ENCODE peak calls at places on chromosomes 3 and 15, in five cellular contexts. One of them, this sample, is unnamed.

GRCh38 chr3:44184319-44184953 is 57.2 kb upstream of the TOPAZ1 start:
- DNase-seq in AG04450: no peak
- DNase-seq in transverse colon: peak; percentile 49
- DNase-seq in AG10803: no peak
- DNase-seq in BJ: no peak
- DNase-seq in this sample: no peak

GRCh38 chr3:155354658-155355057 is 61.2 kb upstream of the STRIT1 start:
- DNase-seq in AG04450: no peak
- DNase-seq in transverse colon: no peak
- DNase-seq in AG10803: no peak
- DNase-seq in BJ: no peak
- DNase-seq in this sample: no peak

GRCh38 chr15:90665288-90666134 is 51.6 kb upstream of the BLM start:
- DNase-seq in AG04450: no peak
- DNase-seq in transverse colon: peak; percentile 64
- DNase-seq in AG10803: peak; percentile 62
- DNase-seq in BJ: no peak
- DNase-seq in this sample: no peak

GRCh38 chr15:32091505-32092380 is 61.4 kb downstream of the CHRNA7 start:
- DNase-seq in AG04450: no peak
- DNase-seq in transverse colon: no peak
- DNase-seq in AG10803: no peak
- DNase-seq in BJ: no peak
- DNase-seq in this sample: no peak

GRCh38 chr15:67024322-67024997 is 40.9 kb upstream of the SMAD3 start:
- DNase-seq in AG04450: peak; percentile 92
- DNase-seq in transverse colon: peak; percentile 77
- DNase-seq in AG10803: peak; percentile 96
- DNase-seq in BJ: peak; percentile 93
- DNase-seq in this sample: no peak

GRCh38 chr3:933311-933710 is 159.5 kb upstream of the CNTN6 start:
- DNase-seq in AG04450: no peak
- DNase-seq in transverse colon: no peak
- DNase-seq in AG10803: no peak
- DNase-seq in BJ: no peak
- DNase-seq in this sample: no peak

GRCh38 chr15:91611924-91612323 is 241.6 kb upstream of the SLCO3A1 start:
- DNase-seq in AG04450: no peak
- DNase-seq in transverse colon: no peak
- DNase-seq in AG10803: no peak
- DNase-seq in BJ: no peak
- DNase-seq in this sample: no peak

GRCh38 chr3:185312006-185312405 is 50.9 kb upstream of the MAP3K13 start:
- DNase-seq in AG04450: no peak
- DNase-seq in transverse colon: peak; percentile 38
- DNase-seq in AG10803: no peak
- DNase-seq in BJ: no peak
- DNase-seq in this sample: no peak

GRCh38 chr3:139520028-139520737 is 19.4 kb downstream of the RBP1 start:
- DNase-seq in AG04450: no peak
- DNase-seq in transverse colon: peak; percentile 15
- DNase-seq in AG10803: peak; percentile 5
- DNase-seq in BJ: no peak
- DNase-seq in this sample: no peak

GRCh38 chr3:27333843-27334242 is 35.3 kb downstream of the NEK10 start:
- DNase-seq in AG04450: no peak
- DNase-seq in transverse colon: no peak
- DNase-seq in AG10803: no peak
- DNase-seq in BJ: no peak
- DNase-seq in this sample: no peak

GRCh38 chr15:59244337-59244736 is 37.7 kb downstream of the LDHAL6B start:
- DNase-seq in AG04450: no peak
- DNase-seq in transverse colon: no peak
- DNase-seq in AG10803: no peak
- DNase-seq in BJ: no peak
- DNase-seq in this sample: peak; percentile 80

GRCh38 chr15:100908466-100908865 is 10.7 kb upstream of the LRRK1 start:
- DNase-seq in AG04450: no peak
- DNase-seq in transverse colon: no peak
- DNase-seq in AG10803: no peak
- DNase-seq in BJ: no peak
- DNase-seq in this sample: no peak

GRCh38 chr15:62895139-62895866 is 147.2 kb upstream of the TPM1 start:
- DNase-seq in AG04450: peak; percentile 61
- DNase-seq in transverse colon: no peak
- DNase-seq in AG10803: peak; percentile 60
- DNase-seq in BJ: no peak
- DNase-seq in this sample: no peak

GRCh38 chr3:256501-256900 is 59.9 kb downstream of the CHL1 start:
- DNase-seq in AG04450: no peak
- DNase-seq in transverse colon: no peak
- DNase-seq in AG10803: no peak
- DNase-seq in BJ: no peak
- DNase-seq in this sample: no peak

GRCh38 chr3:23665741-23666140 is 140.0 kb upstream of the UBE2E1 start:
- DNase-seq in AG04450: no peak
- DNase-seq in transverse colon: no peak
- DNase-seq in AG10803: no peak
- DNase-seq in BJ: no peak
- DNase-seq in this sample: no peak

GRCh38 chr15:74130089-74130848 is at the start of gene ISLR2:
- DNase-seq in AG04450: no peak
- DNase-seq in transverse colon: no peak
- DNase-seq in AG10803: peak; percentile 14
- DNase-seq in BJ: no peak
- DNase-seq in this sample: no peak
- H3K4me3 ChIP-seq in AG04450: no peak within 1 kb of the TSS
- H3K4me3 ChIP-seq in transverse colon: no peak within 1 kb of the TSS
- H3K4me3 ChIP-seq in AG10803: peak within 1 kb of the TSS; percentile 12
- H3K4me3 ChIP-seq in BJ: no peak within 1 kb of the TSS
- H3K4me3 ChIP-seq in this sample: no peak within 1 kb of the TSS

GRCh38 chr3:12046406-12046805 is 42.2 kb downstream of the SYN2 start:
- DNase-seq in AG04450: no peak
- DNase-seq in transverse colon: no peak
- DNase-seq in AG10803: peak; percentile 1
- DNase-seq in BJ: no peak
- DNase-seq in this sample: no peak
- TF ChIP-seq CTCF in AG04450: peak; percentile 32
- TF ChIP-seq CTCF in transverse colon: peak; percentile 23
- TF ChIP-seq CTCF in AG10803: peak; percentile 26
- TF ChIP-seq CTCF in BJ: peak; percentile 15
- TF ChIP-seq CTCF in this sample: peak; percentile 56

DNA sequence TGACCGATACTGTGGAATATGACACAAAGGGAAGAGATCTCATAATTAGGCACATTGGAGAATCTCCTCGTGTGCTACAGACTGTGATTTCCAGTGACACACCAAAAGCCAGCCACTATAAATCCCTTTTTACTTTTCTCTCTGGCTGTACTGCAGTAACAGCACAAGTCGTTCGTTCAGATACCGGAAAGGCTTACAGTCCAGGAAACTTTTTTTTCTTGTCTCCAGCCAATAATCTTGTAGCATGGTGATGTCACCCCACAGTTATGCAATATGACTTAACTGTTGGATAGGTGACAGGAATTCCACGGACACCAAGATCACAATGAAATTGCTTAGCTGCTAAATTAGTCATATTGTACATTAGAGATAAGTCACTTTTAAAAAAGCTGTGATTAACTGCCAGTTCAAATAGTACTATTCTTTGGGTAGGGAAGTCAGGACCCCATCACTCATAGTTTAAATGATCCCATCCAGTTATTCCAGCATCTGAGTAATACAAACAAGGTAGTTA is 36.3 kb upstream of the TSC22D2 start:
- DNase-seq in AG04450: peak; percentile 97
- DNase-seq in transverse colon: peak; percentile 44
- DNase-seq in AG10803: peak; percentile 99
- DNase-seq in BJ: peak; percentile 99
- DNase-seq in this sample: peak; percentile 100
- H3K4me3 ChIP-seq in AG04450: peak overlapping the region; percentile 63
- H3K4me3 ChIP-seq in transverse colon: peak overlapping the region; percentile 31
- H3K4me3 ChIP-seq in AG10803: peak overlapping the region; percentile 64
- H3K4me3 ChIP-seq in BJ: peak overlapping the region; percentile 43
- H3K4me3 ChIP-seq in this sample: peak overlapping the region; percentile 52

GRCh38 chr3:84974347-84974746 is 15.6 kb downstream of the CADM2 start:
- DNase-seq in AG04450: no peak
- DNase-seq in transverse colon: no peak
- DNase-seq in AG10803: no peak
- DNase-seq in BJ: no peak
- DNase-seq in this sample: no peak
- TF ChIP-seq CTCF in AG04450: no peak
- TF ChIP-seq CTCF in transverse colon: peak; percentile 2
- TF ChIP-seq CTCF in AG10803: no peak
- TF ChIP-seq CTCF in BJ: no peak
- TF ChIP-seq CTCF in this sample: peak; percentile 11